ENCODE peak calls at places on chromosomes 12 and 14, in four cellular contexts. C, D, I and J are unnamed samples.
A peak's percentile ranks its signal among the peaks of the same experiment; 100 is the strongest.

GRCh38 chr12:78580296-78580695 is 284.3 kb upstream of the SYT1 start:
- DNase-seq in D (no peak), I (no peak), C (no peak), J (peak; percentile 8)

GRCh38 chr12:14572401-14572800 is 4.7 kb upstream of the PLBD1 start:
- DNase-seq in D (no peak), C (no peak), I (no peak), J (no peak)

GRCh38 chr12:65845751-65846537 is 21.7 kb downstream of the HMGA2 start:
- DNase-seq in I (no peak), D (no peak), C (peak; percentile 36), J (no peak)

GRCh38 chr14:38074091-38074490 is 133.6 kb upstream of the SSTR1 start:
- DNase-seq in D (no peak), I (no peak), C (no peak), J (no peak)

GRCh38 chr14:77985235-77985634 is 184.9 kb upstream of the NRXN3 start:
- DNase-seq in D (no peak), I (no peak), C (no peak), J (no peak)

GRCh38 chr14:67620217-67620789 is 583 bp downstream of the ARG2 start:
- DNase-seq in C (peak; percentile 7), D (no peak), I (peak; percentile 40), J (peak; percentile 31)

GRCh38 chr12:6341439-6342139 is at the start of gene TNFRSF1A:
- DNase-seq in C (peak; percentile 85), I (peak; percentile 84), D (no peak), J (peak; percentile 70)

GRCh38 chr14:101109981-101110728 is 206.6 kb upstream of the RTL1 start:
- DNase-seq in I (no peak), C (no peak), D (no peak), J (no peak)

GRCh38 chr12:32548691-32549412 is 130.2 kb upstream of the DNM1L start:
- DNase-seq in I (no peak), C (peak; percentile 79), D (no peak), J (peak; percentile 45)

GRCh38 chr12:120534703-120535655 is 823 bp downstream of the RNF10 start:
- DNase-seq in C (peak; percentile 92), I (peak; percentile 81), D (no peak), J (peak; percentile 81)

GRCh38 chr12:113987261-113988063 is 21.3 kb upstream of the RBM19 start:
- DNase-seq in D (no peak), I (no peak), C (no peak), J (no peak)

GRCh38 chr12:80620281-80620680 is 87.2 kb upstream of the MYF6 start:
- DNase-seq in D (no peak), C (no peak), I (no peak), J (no peak)

GRCh38 chr12:80625901-80626300 is 81.5 kb upstream of the MYF6 start:
- DNase-seq in I (no peak), D (no peak), C (no peak), J (no peak)

GRCh38 chr12:80617733-80618132 is 89.7 kb upstream of the MYF6 start:
- DNase-seq in I (no peak), D (no peak), C (no peak), J (no peak)

GRCh38 chr12:80624986-80625530 is 82.4 kb upstream of the MYF6 start:
- DNase-seq in C (no peak), D (no peak), I (no peak), J (no peak)

GRCh38 chr12:80622271-80622670 is 85.2 kb upstream of the MYF6 start:
- DNase-seq in D (no peak), C (no peak), I (no peak), J (no peak)
- TF ChIP-seq FOS in D (no peak), C (no peak), I (no peak), J (no peak)

GRCh38 chr14:56215180-56215579 is 97.0 kb downstream of the PELI2 start:
- DNase-seq in I (no peak), D (no peak), C (no peak), J (no peak)
- H4K20me1 ChIP-seq in I (no peaks in the 10 kb centered on the region), D (no peaks in the 10 kb centered on the region), C (peaks cover 2% of the 10 kb centered on the region), J (no peaks in the 10 kb centered on the region)

DNA sequence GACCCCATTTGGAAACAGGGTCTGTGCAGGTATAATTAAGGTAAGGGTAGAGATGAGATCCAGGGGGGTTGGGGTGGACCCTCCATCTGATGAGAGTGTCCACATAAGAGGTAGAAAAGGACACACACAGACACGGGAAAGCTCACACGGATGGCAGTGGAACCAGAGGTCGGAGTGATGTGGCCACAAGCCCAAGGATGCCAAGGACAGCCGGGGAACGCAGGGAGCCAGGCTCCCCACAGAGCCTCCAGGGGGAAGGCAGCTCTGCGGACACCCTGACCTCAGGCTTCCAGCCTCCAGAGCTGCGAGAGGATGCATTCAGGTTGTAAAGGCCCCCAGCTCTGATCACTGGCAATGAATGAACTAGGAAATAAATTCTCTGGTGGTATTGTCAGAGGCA is 33.0 kb downstream of the RIMBP2 start:
- DNase-seq in D (no peak), C (no peak), I (no peak), J (no peak)
- TF ChIP-seq FOS in D (no peak), C (no peak), I (no peak), J (no peak)

GRCh38 chr14:69683971-69684370 is 72.6 kb downstream of the SUSD6 start:
- DNase-seq in D (no peak), C (no peak), I (peak; percentile 57), J (no peak)
- H4K20me1 ChIP-seq in D (peaks cover 9% of the 10 kb centered on the region), C (peaks cover 41% of the 10 kb centered on the region), I (no peaks in the 10 kb centered on the region), J (peaks cover 3% of the 10 kb centered on the region)

DNA sequence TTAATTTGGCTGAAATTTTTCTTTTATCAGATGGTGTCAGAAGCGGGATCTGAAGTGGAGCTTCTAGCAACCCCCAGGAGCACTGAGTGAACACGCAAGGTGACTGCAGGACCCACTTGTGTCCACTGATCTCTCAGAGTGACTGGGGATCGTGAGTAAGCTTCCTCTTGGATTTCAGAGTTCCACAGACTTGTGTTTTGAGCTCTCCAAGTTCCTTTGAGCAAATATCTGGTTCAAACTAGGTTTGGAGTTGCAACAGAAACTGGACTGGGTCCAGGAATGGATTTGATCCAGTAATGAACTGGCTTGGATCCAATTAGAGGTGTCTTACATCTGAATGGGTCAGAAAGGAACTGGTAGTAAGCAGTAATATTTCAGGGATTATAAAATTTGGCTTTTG is 24.7 kb upstream of the B4GALNT1 start:
- DNase-seq in C (peak; percentile 5), I (no peak), D (no peak), J (no peak)
- TF ChIP-seq FOS in C (no peak), I (no peak), D (no peak), J (no peak)